ENCODE peak calls at places on chromosome 22, in five cellular contexts. K is tibial artery, C is astrocyte, A is transverse colon, B is MM.1S. Q is an unnamed sample.
A peak's percentile ranks its signal among the peaks of the same experiment; 100 is the strongest.

GRCh38 chr22:35071784-35072183 is 5.8 kb downstream of the ISX start:
- DNase-seq in K (no peak), C (no peak), A (no peak), B (no peak), Q (no peak)

GRCh38 chr22:34111210-34111824 is 191.0 kb upstream of the LARGE1 start:
- DNase-seq in K (peak; percentile 30), C (no peak), A (peak; percentile 12), B (peak; percentile 35), Q (peak; percentile 7)

GRCh38 chr22:38971202-38971601 is 10.9 kb upstream of the APOBEC3B start:
- DNase-seq in K (no peak), C (no peak), A (no peak), B (no peak), Q (no peak)

GRCh38 chr22:48236261-48236660 is 1473.8 kb downstream of the TBC1D22A start:
- DNase-seq in K (no peak), C (no peak), A (no peak), B (no peak), Q (no peak)

GRCh38 chr22:47484960-47485571 is 722.6 kb downstream of the TBC1D22A start:
- DNase-seq in K (no peak), C (no peak), A (no peak), B (no peak), Q (no peak)

GRCh38 chr22:37220543-37220968 is 8.3 kb upstream of the SSTR3 start:
- DNase-seq in K (no peak), C (no peak), A (no peak), B (no peak), Q (no peak)

GRCh38 chr22:48902001-48902869 is 925.4 kb downstream of the BRD1 start:
- DNase-seq in K (no peak), C (no peak), A (no peak), B (no peak), Q (no peak)

GRCh38 chr22:25650834-25651233 is 86.4 kb downstream of the GRK3 start:
- DNase-seq in K (no peak), C (no peak), A (no peak), B (no peak), Q (no peak)

GRCh38 chr22:40509401-40510134 is 127.0 kb downstream of the MRTFA start:
- DNase-seq in K (peak; percentile 63), C (peak; percentile 95), A (peak; percentile 53), B (no peak), Q (peak; percentile 95)

GRCh38 chr22:33832558-33833151 is 87.6 kb downstream of the LARGE1 start:
- DNase-seq in K (no peak), C (no peak), A (no peak), B (no peak), Q (no peak)

GRCh38 chr22:27971926-27972325 is 52.9 kb upstream of the PITPNB start:
- DNase-seq in K (no peak), C (no peak), A (no peak), B (no peak), Q (no peak)

GRCh38 chr22:39356464-39356863 is 6.7 kb downstream of the SYNGR1 start:
- DNase-seq in K (no peak), C (no peak), A (no peak), B (no peak), Q (no peak)

GRCh38 chr22:43376765-43377485 is 33.8 kb upstream of the SCUBE1 start:
- DNase-seq in K (no peak), C (peak; percentile 61), A (peak; percentile 15), B (no peak), Q (no peak)

GRCh38 chr22:48496987-48497650 is 1330.6 kb downstream of the BRD1 start:
- DNase-seq in K (no peak), C (no peak), A (no peak), B (no peak), Q (no peak)

GRCh38 chr22:43777204-43777671 is 34.9 kb downstream of the EFCAB6 start:
- DNase-seq in K (no peak), C (peak; percentile 91), A (no peak), B (no peak), Q (peak; percentile 2)

GRCh38 chr22:41636467-41636866 is 15.4 kb downstream of the XRCC6 start:
- DNase-seq in K (no peak), C (peak; percentile 49), A (no peak), B (no peak), Q (no peak)

GRCh38 chr22:24703101-24703500 is 71.4 kb downstream of the PIWIL3 start:
- DNase-seq in K (no peak), C (no peak), A (peak; percentile 38), B (no peak), Q (no peak)

GRCh38 chr22:21939392-21940319 is 13.0 kb downstream of the PPM1F start:
- DNase-seq in K (no peak), C (no peak), A (no peak), B (no peak), Q (no peak)

GRCh38 chr22:42323971-42324370 is 53.5 kb upstream of the TCF20 start:
- DNase-seq in K (no peak), C (no peak), A (no peak), B (no peak), Q (no peak)

GRCh38 chr22:44828193-44828592 is 75.8 kb downstream of the ARHGAP8 start:
- DNase-seq in K (no peak), C (no peak), A (no peak), B (no peak), Q (no peak)

GRCh38 chr22:27835446-27835845 is 33.9 kb upstream of the MN1 start:
- DNase-seq in K (peak; percentile 7), C (peak; percentile 52), A (no peak), B (no peak), Q (peak; percentile 69)

GRCh38 chr22:43923631-43924548 is at the start of gene PNPLA3:
- DNase-seq in K (peak; percentile 82), C (peak; percentile 78), A (peak; percentile 87), B (no peak), Q (peak; percentile 92)

GRCh38 chr22:29138556-29138955 is 65.7 kb downstream of the KREMEN1 start:
- DNase-seq in K (no peak), C (no peak), A (no peak), B (no peak), Q (no peak)

GRCh38 chr22:29143848-29144785 is 61.6 kb upstream of the EMID1 start:
- DNase-seq in K (no peak), C (no peak), A (no peak), B (no peak), Q (no peak)

GRCh38 chr22:29139965-29140782 is 65.5 kb upstream of the EMID1 start:
- DNase-seq in K (no peak), C (no peak), A (no peak), B (no peak), Q (peak; percentile 49)

GRCh38 chr22:29142116-29142515 is 63.6 kb upstream of the EMID1 start:
- DNase-seq in K (no peak), C (no peak), A (no peak), B (no peak), Q (no peak)

DNA sequence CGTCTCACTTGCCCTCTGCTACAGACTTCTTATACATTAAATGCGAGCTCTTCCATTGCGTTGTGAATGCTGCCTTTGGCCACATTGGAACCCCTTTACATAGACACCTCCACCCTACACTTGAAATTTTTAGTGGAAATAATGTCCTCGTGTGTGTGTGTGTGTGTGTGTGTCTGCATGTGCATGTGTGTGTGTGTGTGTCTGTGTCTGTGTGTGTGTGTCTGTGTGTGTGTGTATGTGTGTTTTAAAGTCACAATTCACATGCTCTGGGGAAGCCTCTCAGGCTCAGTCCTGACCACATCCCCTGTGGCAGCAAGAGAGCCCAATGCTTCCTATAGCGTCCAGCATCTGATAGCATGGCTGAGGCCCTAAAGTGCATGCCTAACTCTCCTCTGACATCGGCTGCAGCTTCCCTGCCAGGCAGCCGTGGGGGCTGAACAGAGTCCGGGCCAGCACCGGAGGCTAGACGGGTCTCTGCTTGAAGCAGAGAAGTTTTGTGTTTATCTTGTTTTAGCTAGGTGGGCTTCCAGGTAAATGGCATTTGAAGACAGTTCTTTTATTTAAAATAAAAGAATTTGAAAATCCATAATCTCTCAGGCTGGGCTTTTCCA is 64.5 kb upstream of the EMID1 start:
- DNase-seq in K (no peak), C (no peak), A (no peak), B (no peak), Q (no peak)
- H3K36me3 ChIP-seq in K (no peaks in the 10 kb centered on the region), C (no peaks in the 10 kb centered on the region), A (no peaks in the 10 kb centered on the region), B (no peaks in the 10 kb centered on the region), Q (peaks cover 42% of the 10 kb centered on the region)

GRCh38 chr22:46031965-46032851 is 55.2 kb upstream of the WNT7B start:
- DNase-seq in K (peak; percentile 24), C (no peak), A (no peak), B (no peak), Q (no peak)
- H3K4me3 ChIP-seq in K (no peak overlapping the region), C (no peak overlapping the region), A (no peak overlapping the region), B (no peak overlapping the region), Q (no peak overlapping the region)

DNA sequence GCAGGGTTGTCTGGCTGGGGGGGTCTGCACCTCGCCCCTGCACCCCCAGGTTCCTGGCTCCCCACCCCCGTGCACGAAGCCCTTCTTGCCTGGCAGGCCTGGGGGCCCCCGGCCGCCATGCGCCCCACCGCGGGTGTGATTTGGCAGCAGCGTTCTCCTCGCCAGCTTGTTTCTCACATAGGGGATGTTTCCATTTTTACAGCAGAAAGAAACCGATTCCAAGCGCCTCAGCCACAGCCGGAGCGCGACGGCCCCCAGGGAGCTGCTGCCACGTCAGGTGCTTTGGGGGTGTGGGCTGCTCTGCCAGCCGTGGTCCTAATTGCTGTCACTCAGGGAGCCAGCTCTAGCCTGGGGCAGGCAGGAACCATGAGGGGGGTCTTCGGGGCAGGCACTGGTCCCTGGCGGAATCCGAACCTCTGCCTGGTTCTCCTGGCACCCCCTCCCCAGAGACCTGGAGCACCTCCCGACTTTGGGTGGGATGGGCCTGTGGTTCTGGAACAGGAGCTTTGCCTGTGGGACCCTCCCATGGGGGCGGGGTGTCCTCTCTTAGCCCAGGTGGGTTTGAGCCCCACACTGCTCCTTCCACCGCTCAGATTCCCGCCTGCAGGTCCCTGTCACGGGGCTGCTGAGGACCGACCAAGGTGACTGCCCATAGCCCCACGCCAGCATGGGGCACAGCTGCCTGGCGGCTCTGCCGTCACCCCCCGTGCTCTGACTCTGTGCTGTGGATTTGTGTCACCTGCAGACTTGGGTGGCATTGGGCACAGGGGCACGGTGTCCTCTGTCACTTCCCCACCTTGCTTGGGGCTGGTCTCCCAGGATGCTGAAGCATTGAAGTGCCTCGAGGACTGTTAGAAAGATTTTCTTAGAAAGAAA is 54.0 kb downstream of the RTN4R start:
- DNase-seq in K (no peak), C (no peak), A (no peak), B (no peak), Q (no peak)
- H3K36me3 ChIP-seq in K (no peaks in the 10 kb centered on the region), C (no peaks in the 10 kb centered on the region), A (no peaks in the 10 kb centered on the region), B (no peaks in the 10 kb centered on the region), Q (peaks cover 3% of the 10 kb centered on the region)

GRCh38 chr22:30804626-30805025 is 110.0 kb downstream of the OSBP2 start:
- DNase-seq in K (no peak), C (peak; percentile 12), A (no peak), B (no peak), Q (no peak)

GRCh38 chr22:30802202-30803166 is 107.8 kb downstream of the OSBP2 start:
- DNase-seq in K (peak; percentile 75), C (peak; percentile 81), A (peak; percentile 86), B (peak; percentile 93), Q (peak; percentile 92)

GRCh38 chr22:30806391-30806861 is 111.8 kb downstream of the OSBP2 start:
- DNase-seq in K (no peak), C (peak; percentile 83), A (no peak), B (no peak), Q (peak; percentile 14)

GRCh38 chr22:30801695-30802094 is 107.0 kb downstream of the OSBP2 start:
- DNase-seq in K (no peak), C (no peak), A (no peak), B (no peak), Q (no peak)

DNA sequence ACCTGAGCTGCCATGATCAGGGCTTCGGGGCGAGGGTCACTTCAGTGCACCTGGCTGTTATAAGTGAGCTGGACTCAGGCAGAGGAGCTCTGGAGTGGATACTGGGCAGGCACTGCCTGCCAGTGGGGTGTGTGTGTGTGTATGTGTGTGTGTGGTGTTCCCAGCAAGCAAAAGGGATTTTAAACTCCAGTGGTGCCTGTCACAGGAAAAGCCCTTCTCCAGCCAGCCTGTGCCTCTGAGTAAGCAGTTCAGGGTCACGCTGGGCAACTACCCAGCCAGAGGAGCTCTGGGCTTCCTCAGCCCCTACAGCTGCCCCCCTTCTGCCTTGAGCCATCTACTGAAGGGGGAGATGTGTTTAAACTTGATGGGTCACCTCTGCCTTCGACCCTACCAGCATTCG is 109.0 kb downstream of the OSBP2 start:
- DNase-seq in K (no peak), C (no peak), A (no peak), B (no peak), Q (no peak)
- H3K4me3 ChIP-seq in K (no peak overlapping the region), C (no peak overlapping the region), A (no peak overlapping the region), B (no peak overlapping the region), Q (no peak overlapping the region)

Q was measured in mesenchymal stem cell.